ENCODE peak calls at places on chromosomes 7 and 10, in five cellular contexts. U is WTC11, Y is AG04450, J is cardiac muscle cell, W is glutamatergic neuron. H is an unnamed sample.

GRCh38 chr7:37052673-37053072 is 328.4 kb upstream of the AOAH start:
- DNase-seq in U (peak), Y (no peak), J (peak), W (no peak), H (peak)

GRCh38 chr7:87833130-87833529 is 43.0 kb downstream of the SLC25A40 start:
- DNase-seq in U (no peak), Y (no peak), J (no peak), W (no peak), H (no peak)

GRCh38 chr10:59833810-59834209 is 72.5 kb downstream of the CCDC6 start:
- DNase-seq in U (no peak), Y (no peak), J (no peak), W (no peak), H (no peak)

GRCh38 chr10:13983035-13983434 is 347.7 kb downstream of the FRMD4A start:
- DNase-seq in U (no peak), Y (no peak), J (no peak), W (no peak), H (no peak)

GRCh38 chr10:6337382-6337781 is 134.7 kb downstream of the PFKFB3 start:
- DNase-seq in U (no peak), Y (no peak), J (peak), W (no peak), H (no peak)

GRCh38 chr10:80539421-80539999 is 1.8 kb downstream of the SH2D4B start:
- DNase-seq in U (no peak), Y (no peak), J (no peak), W (no peak), H (no peak)

GRCh38 chr7:44104880-44105771 is 981 bp downstream of the AEBP1 start:
- DNase-seq in U (peak), Y (no peak), J (peak), W (no peak), H (peak)

GRCh38 chr7:37706807-37707206 is 23.2 kb downstream of the GPR141 start:
- DNase-seq in U (no peak), Y (no peak), J (no peak), W (no peak), H (no peak)

GRCh38 chr10:34249634-34250033 is 565.5 kb downstream of the PARD3 start:
- DNase-seq in U (peak), Y (no peak), J (no peak), W (no peak), H (no peak)

GRCh38 chr10:59872892-59873463 is 33.4 kb downstream of the CCDC6 start:
- DNase-seq in U (no peak), Y (peak), J (peak), W (no peak), H (no peak)

GRCh38 chr10:73159038-73159648 is 8.7 kb downstream of the ECD start:
- DNase-seq in U (peak), Y (peak), J (peak), W (peak), H (peak)

GRCh38 chr7:94834359-94834758 is 73.0 kb upstream of the PPP1R9A start:
- DNase-seq in U (no peak), Y (no peak), J (no peak), W (no peak), H (no peak)

GRCh38 chr7:5539013-5539411 is 115.4 kb upstream of the TNRC18 start:
- DNase-seq in U (no peak), Y (no peak), J (no peak), W (no peak), H (no peak)

GRCh38 chr10:18822156-18822555 is 162.9 kb downstream of the ARL5B start:
- DNase-seq in U (peak), Y (peak), J (peak), W (no peak), H (peak)

GRCh38 chr10:90148121-90148855 is 446.9 kb downstream of the KIF20B start:
- DNase-seq in U (no peak), Y (no peak), J (peak), W (no peak), H (no peak)

GRCh38 chr10:127013251-127013656 is 108.0 kb downstream of the DOCK1 start:
- DNase-seq in U (no peak), Y (no peak), J (no peak), W (no peak), H (no peak)

GRCh38 chr10:70324951-70325781 is 41.4 kb upstream of the NPFFR1 start:
- DNase-seq in U (no peak), Y (no peak), J (no peak), W (no peak), H (no peak)

GRCh38 chr10:98892523-98892922 is 343.1 kb downstream of the HPSE2 start:
- DNase-seq in U (no peak), Y (no peak), J (no peak), W (no peak), H (no peak)

GRCh38 chr7:48083114-48083830 is 5.8 kb upstream of the UPP1 start:
- DNase-seq in U (no peak), Y (peak), J (peak), W (no peak), H (no peak)

GRCh38 chr10:17025444-17026295 is 103.9 kb downstream of the CUBN start:
- DNase-seq in U (no peak), Y (peak), J (peak), W (no peak), H (no peak)

GRCh38 chr10:8040651-8041050 is 13.8 kb upstream of the GATA3 start:
- DNase-seq in U (no peak), Y (no peak), J (no peak), W (no peak), H (no peak)

GRCh38 chr10:125850766-125851731 is 27.7 kb downstream of the BCCIP start:
- DNase-seq in U (no peak), Y (no peak), J (no peak), W (no peak), H (no peak)

GRCh38 chr7:64035388-64035787 is 9.8 kb upstream of the ZNF727 start:
- DNase-seq in U (no peak), Y (no peak), J (no peak), W (no peak), H (no peak)

GRCh38 chr10:25068152-25069058 is 52.0 kb downstream of the THNSL1 start:
- DNase-seq in U (no peak), Y (peak), J (no peak), W (no peak), H (no peak)

GRCh38 chr10:96863922-96864543 is 31.9 kb downstream of the LCOR start:
- DNase-seq in U (no peak), Y (no peak), J (peak), W (no peak), H (no peak)

GRCh38 chr10:14099885-14100284 is 230.8 kb downstream of the FRMD4A start:
- DNase-seq in U (no peak), Y (no peak), J (no peak), W (no peak), H (no peak)

GRCh38 chr7:17121671-17122070 is 176.8 kb upstream of the AHR start:
- DNase-seq in U (no peak), Y (no peak), J (no peak), W (no peak), H (no peak)

GRCh38 chr7:74029991-74030415 is 2.0 kb downstream of the ELN start:
- DNase-seq in U (no peak), Y (no peak), J (no peak), W (peak), H (no peak)

GRCh38 chr7:149620961-149621360 is 123.4 kb upstream of the ZNF746 start:
- DNase-seq in U (no peak), Y (no peak), J (no peak), W (no peak), H (no peak)

GRCh38 chr7:131893627-131894345 is 337.4 kb upstream of the PODXL start:
- DNase-seq in U (no peak), Y (no peak), J (no peak), W (no peak), H (no peak)

GRCh38 chr7:121178869-121179497 is 149.8 kb upstream of the WNT16 start:
- DNase-seq in U (no peak), Y (no peak), J (no peak), W (no peak), H (no peak)

GRCh38 chr10:24465899-24466615 is 257.1 kb downstream of the KIAA1217 start:
- DNase-seq in U (no peak), Y (peak), J (peak), W (no peak), H (no peak)

GRCh38 chr10:71868192-71868697 is 17.2 kb upstream of the PSAP start:
- DNase-seq in U (no peak), Y (no peak), J (peak), W (peak), H (no peak)

GRCh38 chr7:83640731-83641533 is 8.0 kb downstream of the SEMA3E start:
- DNase-seq in U (no peak), Y (no peak), J (no peak), W (no peak), H (no peak)

GRCh38 chr10:63825111-63825510 is 303.9 kb downstream of the REEP3 start:
- DNase-seq in U (no peak), Y (no peak), J (peak), W (no peak), H (no peak)

GRCh38 chr7:116188-116981 is 76.0 kb upstream of the FAM20C start:
- DNase-seq in U (no peak), Y (no peak), J (no peak), W (no peak), H (no peak)

GRCh38 chr10:60032723-60033122 is 126.4 kb upstream of the CCDC6 start:
- DNase-seq in U (peak), Y (no peak), J (peak), W (no peak), H (no peak)

GRCh38 chr10:47269294-47269693 is 30.7 kb upstream of the GDF10 start:
- DNase-seq in U (no peak), Y (no peak), J (peak), W (no peak), H (no peak)
- TF ChIP-seq CTCF in U (no peak), Y (peak), J (peak), W (peak), H (peak)

DNA sequence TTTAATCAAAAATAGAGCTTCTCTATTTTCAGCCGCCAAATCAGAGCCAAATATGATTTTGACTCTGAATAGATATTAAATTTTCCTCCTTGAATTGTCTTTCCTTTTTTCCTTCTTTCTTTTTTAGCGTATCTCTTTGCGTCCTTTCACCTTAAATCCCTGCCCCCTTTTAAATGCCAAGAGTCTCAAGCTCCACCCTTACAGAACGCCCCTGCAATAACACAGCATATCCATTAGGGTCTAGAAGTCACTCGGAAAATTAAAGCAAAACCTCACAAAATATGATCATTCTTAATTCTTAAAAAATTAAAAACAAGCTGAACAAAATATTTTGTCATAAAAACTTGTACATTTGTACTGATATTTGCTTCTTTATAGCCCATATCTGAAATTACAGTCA is 51.3 kb upstream of the GRM8 start:
- DNase-seq in U (no peak), Y (no peak), J (no peak), W (no peak), H (no peak)
- TF ChIP-seq CTCF in U (no peak), Y (no peak), J (no peak), W (no peak), H (no peak)

DNA sequence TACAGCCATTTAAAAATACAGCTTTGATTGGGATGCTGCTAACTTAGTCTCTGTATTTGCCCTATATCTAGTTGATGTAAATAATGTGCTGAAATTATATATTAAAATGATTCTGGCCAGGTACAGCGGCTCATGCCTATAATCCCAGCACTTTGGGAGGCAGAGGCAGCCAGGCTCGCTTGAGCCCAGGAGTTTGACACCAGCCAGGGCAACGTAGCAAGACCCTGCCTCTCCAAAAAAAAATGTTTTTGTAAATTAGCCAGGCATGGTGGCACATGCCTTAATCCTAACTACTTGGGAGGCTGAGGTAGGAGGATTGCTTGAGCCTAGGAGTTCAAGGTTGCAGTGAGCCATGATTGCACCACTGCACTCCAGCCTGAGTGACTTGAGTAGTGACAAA is 143.8 kb upstream of the CELF2 start:
- DNase-seq in U (no peak), Y (no peak), J (no peak), W (no peak), H (no peak)
- TF ChIP-seq CTCF in U (no peak), Y (no peak), J (no peak), W (no peak), H (no peak)

GRCh38 chr7:82442492-82443043 is 1.0 kb downstream of the CACNA2D1 start:
- DNase-seq in U (no peak), Y (no peak), J (peak), W (peak), H (peak)
- TF ChIP-seq CTCF in U (no peak), Y (no peak), J (no peak), W (no peak), H (no peak)

GRCh38 chr10:67779455-67780205 is 58.4 kb downstream of the DNAJC12 start:
- DNase-seq in U (peak), Y (peak), J (peak), W (peak), H (peak)
- TF ChIP-seq CTCF in U (peak), Y (peak), J (peak), W (peak), H (peak)